ENCODE peak calls at places on chromosomes 3 and 15, in ten cellular contexts. R is WTC11, T is transverse colon, L is left ventricle myocardium inferior, U is RWPE2, P is BE2C, I is endothelial cell, C is AG04450, Z is kidney, M is AG04449. W is an unnamed sample.

GRCh38 chr3:171428321-171428787 is 31.9 kb downstream of the TNIK start:
- DNase-seq in T (no peak), P (no peak), L (no peak), C (no peak), Z (no peak), I (no peak), R (peak; percentile 23), M (no peak), U (no peak), W (peak; percentile 18)

GRCh38 chr15:64653757-64654156 is 121.6 kb downstream of the RBPMS2 start:
- DNase-seq in P (no peak), T (no peak), I (no peak), U (no peak), L (no peak), M (no peak), Z (no peak), R (no peak), C (no peak), W (no peak)

GRCh38 chr3:15086699-15087098 is 12.2 kb downstream of the RBSN start:
- DNase-seq in C (no peak), Z (no peak), R (no peak), I (no peak), L (no peak), M (no peak), P (no peak), T (no peak), U (no peak), W (no peak)

GRCh38 chr15:59197459-59197858 is 9.2 kb upstream of the LDHAL6B start:
- DNase-seq in C (no peak), M (no peak), Z (no peak), L (no peak), R (no peak), T (no peak), P (no peak), U (no peak), I (no peak), W (no peak)

GRCh38 chr3:183697610-183698317 is at the start of gene YEATS2:
- DNase-seq in T (peak; percentile 69), M (no peak), P (peak; percentile 83), I (peak; percentile 78), U (peak; percentile 52), R (peak; percentile 71), C (no peak), L (peak; percentile 59), Z (peak; percentile 81), W (peak; percentile 97)

GRCh38 chr15:77225641-77226040 is 154.7 kb upstream of the TSPAN3 start:
- DNase-seq in P (no peak), Z (no peak), R (no peak), C (no peak), U (no peak), L (no peak), T (no peak), M (no peak), I (no peak), W (no peak)

GRCh38 chr3:52281980-52282801 is 3.7 kb upstream of the WDR82 start:
- DNase-seq in R (no peak), I (no peak), M (no peak), Z (no peak), P (no peak), C (no peak), U (no peak), L (no peak), T (no peak), W (no peak)

GRCh38 chr3:64588381-64588780 is 99.4 kb downstream of the ADAMTS9 start:
- DNase-seq in P (no peak), L (no peak), T (no peak), C (no peak), U (no peak), M (no peak), I (no peak), Z (no peak), R (no peak), W (no peak)

GRCh38 chr3:112746675-112747276 is 99.9 kb downstream of the CD200R1L start:
- DNase-seq in M (no peak), L (no peak), I (no peak), U (no peak), T (no peak), R (no peak), Z (no peak), C (no peak), P (no peak), W (no peak)

GRCh38 chr15:28969511-28970085 is 83.8 kb downstream of the APBA2 start:
- DNase-seq in C (no peak), R (no peak), M (no peak), P (no peak), L (no peak), I (no peak), T (no peak), Z (no peak), U (no peak), W (no peak)

GRCh38 chr15:59550520-59550919 is 61.1 kb upstream of the GCNT3 start:
- DNase-seq in M (no peak), L (no peak), U (no peak), P (no peak), T (no peak), Z (no peak), I (no peak), R (no peak), C (no peak), W (no peak)

GRCh38 chr3:24305795-24306467 is 188.7 kb downstream of the THRB start:
- DNase-seq in L (no peak), M (no peak), C (no peak), R (peak; percentile 53), P (no peak), I (peak; percentile 7), U (no peak), Z (no peak), T (no peak), W (no peak)

GRCh38 chr3:145188079-145188785 is 972.8 kb downstream of the PLOD2 start:
- DNase-seq in R (no peak), M (no peak), P (no peak), C (no peak), Z (no peak), T (no peak), U (no peak), I (no peak), L (no peak), W (no peak)

GRCh38 chr15:69508659-69509058 is 56.0 kb downstream of the RPLP1 start:
- DNase-seq in P (no peak), Z (no peak), L (no peak), U (peak; percentile 20), R (no peak), M (no peak), T (no peak), I (no peak), C (no peak), W (no peak)

GRCh38 chr3:11146771-11147363 is 7.4 kb upstream of the HRH1 start:
- DNase-seq in M (no peak), L (no peak), T (no peak), C (no peak), U (no peak), Z (no peak), P (no peak), R (no peak), I (no peak), W (no peak)

GRCh38 chr15:87874896-87875661 is 381.5 kb downstream of the NTRK3 start:
- DNase-seq in T (no peak), Z (peak; percentile 66), C (peak; percentile 26), M (no peak), I (peak; percentile 7), U (no peak), R (peak; percentile 13), P (no peak), L (peak; percentile 19), W (no peak)

GRCh38 chr3:32307591-32307990 is 69.1 kb downstream of the CMTM8 start:
- DNase-seq in U (no peak), M (no peak), R (no peak), I (no peak), Z (no peak), P (no peak), T (no peak), C (no peak), L (no peak), W (no peak)

GRCh38 chr3:119831022-119831421 is 49.1 kb downstream of the NR1I2 start:
- DNase-seq in L (no peak), R (no peak), P (no peak), C (no peak), Z (no peak), M (no peak), I (no peak), T (no peak), U (no peak), W (no peak)
- TF ChIP-seq CTCF in L (no peak), R (no peak), P (peak; percentile 35), C (peak; percentile 8), Z (no peak), M (peak; percentile 9), I (no peak), T (no peak), U (no peak), W (no peak)

GRCh38 chr3:1087066-1087555 is 5.7 kb upstream of the CNTN6 start:
- DNase-seq in Z (peak; percentile 69), T (no peak), R (no peak), L (no peak), M (peak; percentile 77), I (no peak), U (no peak), P (no peak), C (no peak), W (no peak)
- TF ChIP-seq CTCF in Z (peak; percentile 14), T (no peak), R (no peak), L (no peak), M (peak; percentile 2), I (no peak), U (peak; percentile 48), P (no peak), C (no peak), W (no peak)

GRCh38 chr15:75928680-75929608 is 25.3 kb downstream of the FBXO22 start:
- DNase-seq in C (no peak), I (peak; percentile 62), T (peak; percentile 25), L (no peak), Z (no peak), M (no peak), R (peak; percentile 66), P (peak; percentile 64), U (no peak), W (no peak)
- TF ChIP-seq CTCF in C (peak; percentile 43), I (peak; percentile 29), T (no peak), L (no peak), Z (peak; percentile 44), M (peak; percentile 32), R (peak; percentile 19), P (peak; percentile 79), U (peak; percentile 56), W (peak; percentile 29)

GRCh38 chr3:33314993-33315392 is 37.8 kb downstream of the FBXL2 start:
- DNase-seq in C (no peak), R (no peak), P (no peak), L (no peak), T (no peak), I (no peak), Z (no peak), M (no peak), U (no peak), W (no peak)

GRCh38 chr3:33317963-33318708 is 40.9 kb downstream of the FBXL2 start:
- DNase-seq in Z (no peak), L (no peak), C (no peak), R (no peak), T (no peak), I (no peak), M (no peak), P (no peak), U (no peak), W (no peak)

GRCh38 chr3:33313331-33313730 is 36.1 kb downstream of the FBXL2 start:
- DNase-seq in M (no peak), U (no peak), C (no peak), I (no peak), T (no peak), Z (no peak), R (no peak), L (no peak), P (no peak), W (no peak)

GRCh38 chr3:33315826-33316225 is 38.6 kb downstream of the FBXL2 start:
- DNase-seq in C (no peak), P (no peak), Z (no peak), T (no peak), R (no peak), I (no peak), U (no peak), L (no peak), M (no peak), W (no peak)

GRCh38 chr3:33318709-33319380 is 41.6 kb downstream of the FBXL2 start:
- DNase-seq in C (no peak), M (no peak), L (no peak), I (no peak), U (no peak), T (no peak), R (no peak), P (no peak), Z (no peak), W (no peak)
- TF ChIP-seq CTCF in C (peak; percentile 26), M (no peak), L (peak; percentile 24), I (peak; percentile 14), U (peak; percentile 43), T (no peak), R (no peak), P (peak; percentile 14), Z (no peak), W (no peak)

W was measured in GM10248.